ENCODE peak calls at places on chromosomes 16 and 17, in six cellular contexts. S is cardiac muscle cell; V is CD8-positive, alpha-beta T cell; Y is fibroblast of pulmonary artery; D is CD8-positive, alpha-beta memory T cell; U is thoracic aorta. Z is an unnamed sample.

GRCh38 chr16:49552273-49552928 is 178.8 kb downstream of the C16orf78 start:
- DNase-seq in S (no peak), V (no peak), Y (no peak), D (no peak), U (no peak), Z (no peak)

GRCh38 chr16:72458035-72458434 is 286.1 kb upstream of the PMFBP1 start:
- DNase-seq in S (no peak), V (no peak), Y (no peak), D (no peak), U (no peak), Z (no peak)

GRCh38 chr16:19741354-19741753 is 23.3 kb downstream of the IQCK start:
- DNase-seq in S (no peak), V (no peak), Y (no peak), D (no peak), U (no peak), Z (no peak)

GRCh38 chr17:83151442-83152220 is 72.2 kb downstream of the METRNL start:
- DNase-seq in S (no peak), V (no peak), Y (no peak), D (no peak), U (no peak), Z (no peak)

GRCh38 chr16:13056607-13057006 is 155.2 kb downstream of the SHISA9 start:
- DNase-seq in S (no peak), V (no peak), Y (no peak), D (no peak), U (no peak), Z (peak; percentile 84)

GRCh38 chr17:60149691-60150582 is at the start of gene CA4:
- DNase-seq in S (peak; percentile 36), V (no peak), Y (no peak), D (no peak), U (no peak), Z (no peak)

GRCh38 chr17:81926451-81927144 is 937 bp downstream of the MAFG start:
- DNase-seq in S (peak; percentile 82), V (peak; percentile 54), Y (peak; percentile 85), D (peak; percentile 78), U (no peak), Z (peak; percentile 38)

GRCh38 chr16:88815901-88816589 is 4.3 kb upstream of the APRT start:
- DNase-seq in S (peak; percentile 45), V (peak; percentile 63), Y (no peak), D (peak; percentile 66), U (no peak), Z (peak; percentile 28)

GRCh38 chr17:76433693-76434092 is 19.3 kb downstream of the UBE2O start:
- DNase-seq in S (no peak), V (no peak), Y (no peak), D (no peak), U (no peak), Z (no peak)

GRCh38 chr16:86798247-86799041 is 220.1 kb downstream of the FOXL1 start:
- DNase-seq in S (no peak), V (no peak), Y (no peak), D (no peak), U (no peak), Z (no peak)

GRCh38 chr16:15461376-15461775 is 27.0 kb downstream of the BMERB1 start:
- DNase-seq in S (no peak), V (no peak), Y (no peak), D (no peak), U (no peak), Z (no peak)

GRCh38 chr17:45425125-45425983 is 7.3 kb downstream of the ARHGAP27 start:
- DNase-seq in S (peak; percentile 78), V (no peak), Y (peak; percentile 81), D (no peak), U (no peak), Z (no peak)

GRCh38 chr16:10600792-10601443 is 20.5 kb upstream of the EMP2 start:
- DNase-seq in S (no peak), V (no peak), Y (no peak), D (no peak), U (no peak), Z (no peak)

GRCh38 chr16:89322381-89323119 is 105.0 kb downstream of the ZNF778 start:
- DNase-seq in S (peak; percentile 42), V (no peak), Y (peak; percentile 80), D (peak; percentile 42), U (no peak), Z (no peak)

GRCh38 chr17:40538019-40538935 is 27.0 kb downstream of the CCR7 start:
- DNase-seq in S (no peak), V (no peak), Y (no peak), D (peak; percentile 31), U (no peak), Z (no peak)

GRCh38 chr17:80791758-80792284 is 199.8 kb upstream of the CHMP6 start:
- DNase-seq in S (no peak), V (no peak), Y (peak; percentile 96), D (no peak), U (peak; percentile 77), Z (no peak)

GRCh38 chr17:33520404-33521032 is 227.4 kb upstream of the ASIC2 start:
- DNase-seq in S (peak; percentile 71), V (peak; percentile 14), Y (peak; percentile 41), D (no peak), U (no peak), Z (peak; percentile 21)

GRCh38 chr17:27419156-27419555 is 37.1 kb upstream of the KSR1 start:
- DNase-seq in S (no peak), V (no peak), Y (no peak), D (no peak), U (no peak), Z (no peak)

GRCh38 chr17:78883090-78883532 is 19.9 kb downstream of the CEP295NL start:
- DNase-seq in S (no peak), V (no peak), Y (peak; percentile 79), D (no peak), U (peak; percentile 81), Z (no peak)

GRCh38 chr17:77825621-77826020 is 132.9 kb upstream of the TNRC6C start:
- DNase-seq in S (no peak), V (no peak), Y (no peak), D (no peak), U (no peak), Z (no peak)

GRCh38 chr17:10114931-10115535 is 83.4 kb downstream of the GAS7 start:
- DNase-seq in S (no peak), V (peak; percentile 79), Y (peak; percentile 97), D (peak; percentile 92), U (peak; percentile 81), Z (peak; percentile 98)

GRCh38 chr16:918068-918467 is 52.7 kb downstream of the LMF1 start:
- DNase-seq in S (no peak), V (no peak), Y (no peak), D (peak; percentile 28), U (no peak), Z (no peak)

GRCh38 chr17:78329263-78330059 is 30.4 kb downstream of the SOCS3 start:
- DNase-seq in S (no peak), V (peak; percentile 26), Y (peak; percentile 54), D (no peak), U (no peak), Z (no peak)

GRCh38 chr17:75647061-75647460 is 13.8 kb downstream of the SMIM5 start:
- DNase-seq in S (no peak), V (no peak), Y (no peak), D (peak; percentile 8), U (no peak), Z (no peak)

GRCh38 chr17:42677921-42678781 is 1.4 kb upstream of the PLEKHH3 start:
- DNase-seq in S (peak; percentile 96), V (peak; percentile 72), Y (peak; percentile 86), D (peak; percentile 72), U (no peak), Z (peak; percentile 49)

GRCh38 chr17:65173284-65173793 is 36.2 kb downstream of the RGS9 start:
- DNase-seq in S (peak; percentile 52), V (peak; percentile 59), Y (peak; percentile 88), D (peak; percentile 87), U (no peak), Z (peak; percentile 97)

DNA sequence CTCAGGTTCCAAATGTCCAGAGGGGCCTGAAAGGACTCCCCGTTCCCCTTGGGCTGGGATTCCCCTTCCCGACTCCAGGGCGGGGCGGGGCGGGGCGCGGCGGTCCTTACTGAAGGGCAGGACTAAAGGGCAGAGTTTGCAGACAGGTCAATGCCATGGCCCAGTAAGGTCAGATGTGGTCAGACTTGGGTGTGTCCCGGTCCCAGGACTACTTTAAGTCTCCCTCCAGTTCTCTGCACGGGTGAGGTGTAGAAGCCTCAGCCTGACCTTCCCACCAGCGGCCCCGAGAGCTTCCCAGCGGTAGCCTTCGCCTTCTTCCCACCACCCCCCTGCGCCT is 505 bp downstream of the KDM6B start:
- DNase-seq in S (no peak), V (peak; percentile 60), Y (no peak), D (peak; percentile 84), U (no peak), Z (no peak)
- H3K4me3 ChIP-seq in S (peak overlapping the region; percentile 84), V (peak overlapping the region; percentile 90), Y (peak overlapping the region; percentile 69), D (peak overlapping the region; percentile 86), U (peak overlapping the region; percentile 80), Z (peak overlapping the region; percentile 69)

DNA sequence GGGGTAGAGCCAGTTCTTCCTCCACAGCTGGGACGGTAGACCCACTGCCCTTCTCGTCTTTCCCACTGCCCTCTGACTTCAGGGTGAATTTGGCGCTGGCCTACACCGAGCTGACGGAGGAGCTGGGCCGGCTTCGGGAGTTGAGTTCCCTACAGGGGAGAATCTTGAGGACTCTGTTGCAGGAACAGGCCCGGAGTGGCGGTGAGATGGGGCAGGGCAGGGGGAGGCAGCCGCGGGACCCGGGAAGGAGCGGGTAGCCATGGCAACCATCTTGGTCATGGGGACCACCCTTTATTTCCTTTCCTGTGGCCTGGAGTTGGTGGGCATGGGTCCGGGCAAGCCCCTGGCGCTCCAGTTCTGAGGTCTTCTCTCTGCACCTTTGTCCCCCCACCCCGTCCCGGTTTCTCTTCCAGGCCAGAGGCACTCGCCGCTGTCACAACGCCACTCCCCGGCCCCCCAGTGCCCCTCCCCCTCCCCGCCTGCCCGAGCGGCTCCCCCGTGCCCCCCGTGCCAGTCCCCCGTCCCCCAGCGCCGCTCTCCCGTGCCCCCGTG is 14.4 kb downstream of the TBKBP1 start:
- DNase-seq in S (no peak), V (no peak), Y (no peak), D (no peak), U (no peak), Z (no peak)
- H3K4me3 ChIP-seq in S (no peak overlapping the region), V (no peak overlapping the region), Y (no peak overlapping the region), D (no peak overlapping the region), U (peak overlapping the region; percentile 41), Z (no peak overlapping the region)

GRCh38 chr16:55133654-55134053 is 190.3 kb upstream of the IRX6 start:
- DNase-seq in S (no peak), V (no peak), Y (no peak), D (no peak), U (no peak), Z (no peak)
- H3K4me3 ChIP-seq in S (no peak overlapping the region), V (no peak overlapping the region), Y (no peak overlapping the region), D (no peak overlapping the region), U (no peak overlapping the region), Z (no peak overlapping the region)

DNA sequence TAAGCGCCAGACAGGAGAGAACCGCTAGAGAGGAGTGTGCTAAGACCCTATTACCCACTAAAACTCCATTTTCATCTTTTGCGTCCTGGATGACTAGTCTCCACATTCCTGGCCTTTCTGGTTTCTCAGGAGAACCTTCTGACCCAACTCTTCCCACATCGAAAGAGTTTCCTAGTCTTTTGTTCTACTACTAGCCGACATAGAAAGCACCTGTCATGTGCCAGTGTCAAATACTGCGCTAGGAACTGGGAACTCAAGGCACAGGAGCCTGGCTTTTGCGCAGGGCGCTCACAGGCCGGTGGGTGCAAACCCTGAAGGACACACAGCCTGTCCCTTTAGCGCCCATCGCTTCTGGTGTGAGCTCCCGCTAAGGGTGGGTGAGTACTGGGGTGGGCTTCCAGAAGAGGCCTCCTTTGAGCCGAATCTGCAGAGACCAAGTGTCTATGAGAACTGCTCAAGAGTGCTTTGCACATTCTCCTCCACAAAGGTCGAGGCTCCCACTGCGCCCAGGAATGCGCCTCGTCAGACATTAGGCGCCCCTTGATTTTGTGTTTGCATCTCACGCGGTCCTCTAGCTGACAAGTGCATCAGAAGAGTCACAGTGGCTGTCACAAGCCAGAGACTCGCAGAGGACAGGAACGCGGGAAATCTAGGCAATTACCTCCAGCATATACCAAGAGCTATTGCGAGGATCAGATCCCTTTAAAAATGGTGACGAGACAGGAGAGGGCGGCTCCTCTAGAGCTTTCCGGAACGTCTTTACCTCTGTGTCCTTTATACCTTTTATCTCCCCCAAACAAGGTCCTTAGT is 2.0 kb upstream of the PSMB3 start:
- DNase-seq in S (no peak), V (no peak), Y (no peak), D (no peak), U (no peak), Z (no peak)
- H3K4me3 ChIP-seq in S (peak overlapping the region; percentile 97), V (peak overlapping the region; percentile 88), Y (peak overlapping the region; percentile 99), D (peak overlapping the region; percentile 98), U (peak overlapping the region; percentile 92), Z (peak overlapping the region; percentile 69)